ENCODE peak calls at places on chromosome 14, in ten cellular contexts. T, W, Z, V, E, O, N, Y, F and X are unnamed samples.

GRCh38 chr14:86505808-86506207 is 975.9 kb downstream of the FLRT2 start:
- DNase-seq in T (no peak), W (no peak), Z (no peak), V (no peak), E (no peak), O (no peak), N (no peak), Y (no peak), F (no peak), X (no peak)

GRCh38 chr14:104094709-104095425 is 9.4 kb downstream of the ASPG start:
- DNase-seq in T (peak; percentile 82), W (peak; percentile 38), Z (peak; percentile 82), V (peak; percentile 33), E (peak; percentile 42), O (peak; percentile 55), N (peak; percentile 84), Y (peak; percentile 67), F (peak; percentile 35), X (no peak)

GRCh38 chr14:105059035-105059916 is 6.0 kb downstream of the GPR132 start:
- DNase-seq in T (peak; percentile 81), W (peak; percentile 63), Z (no peak), V (peak; percentile 8), E (no peak), O (peak; percentile 35), N (peak; percentile 65), Y (no peak), F (no peak), X (no peak)

GRCh38 chr14:24398943-24399801 is at the start of gene NYNRIN:
- DNase-seq in T (peak; percentile 34), W (no peak), Z (peak; percentile 64), V (peak; percentile 17), E (peak; percentile 45), O (no peak), N (peak; percentile 29), Y (no peak), F (no peak), X (no peak)

GRCh38 chr14:103260629-103261124 is 73.4 kb upstream of the EIF5 start:
- DNase-seq in T (no peak), W (peak; percentile 58), Z (peak; percentile 69), V (no peak), E (no peak), O (peak; percentile 73), N (no peak), Y (no peak), F (no peak), X (peak; percentile 24)

GRCh38 chr14:32366995-32367394 is 37.9 kb downstream of the AKAP6 start:
- DNase-seq in T (no peak), W (no peak), Z (no peak), V (peak; percentile 15), E (peak; percentile 29), O (peak; percentile 60), N (no peak), Y (no peak), F (peak; percentile 30), X (no peak)

GRCh38 chr14:50233335-50234250 is 2.2 kb upstream of the SOS2 start:
- DNase-seq in T (peak; percentile 69), W (no peak), Z (no peak), V (no peak), E (peak; percentile 31), O (no peak), N (peak; percentile 36), Y (no peak), F (no peak), X (no peak)

GRCh38 chr14:75562048-75562447 is 16.4 kb upstream of the FLVCR2 start:
- DNase-seq in T (peak; percentile 90), W (no peak), Z (no peak), V (no peak), E (no peak), O (no peak), N (peak; percentile 78), Y (peak; percentile 48), F (no peak), X (no peak)

GRCh38 chr14:61113561-61113960 is 132.5 kb downstream of the SLC38A6 start:
- DNase-seq in T (no peak), W (no peak), Z (no peak), V (no peak), E (no peak), O (no peak), N (no peak), Y (no peak), F (no peak), X (no peak)

GRCh38 chr14:68576496-68577244 is 216.2 kb downstream of the ZFP36L1 start:
- DNase-seq in T (no peak), W (no peak), Z (no peak), V (no peak), E (no peak), O (peak; percentile 52), N (no peak), Y (no peak), F (no peak), X (peak; percentile 83)

GRCh38 chr14:93747102-93747501 is 41.2 kb downstream of the PRIMA1 start:
- DNase-seq in T (no peak), W (no peak), Z (no peak), V (no peak), E (no peak), O (no peak), N (no peak), Y (no peak), F (peak; percentile 56), X (no peak)

GRCh38 chr14:105067140-105067968 is 2.1 kb upstream of the GPR132 start:
- DNase-seq in T (peak; percentile 87), W (no peak), Z (no peak), V (no peak), E (no peak), O (no peak), N (peak; percentile 73), Y (peak; percentile 52), F (no peak), X (no peak)

GRCh38 chr14:44316647-44317432 is 190.2 kb downstream of the FSCB start:
- DNase-seq in T (peak; percentile 31), W (no peak), Z (peak; percentile 50), V (no peak), E (no peak), O (peak; percentile 93), N (peak; percentile 16), Y (no peak), F (no peak), X (peak; percentile 94)

GRCh38 chr14:83058068-83058467 is 1524.4 kb upstream of the SEL1L start:
- DNase-seq in T (no peak), W (no peak), Z (no peak), V (no peak), E (no peak), O (no peak), N (no peak), Y (no peak), F (no peak), X (no peak)

GRCh38 chr14:61462566-61463195 is 141.3 kb downstream of the PRKCH start:
- DNase-seq in T (no peak), W (no peak), Z (peak; percentile 50), V (no peak), E (no peak), O (peak; percentile 92), N (peak; percentile 14), Y (no peak), F (no peak), X (no peak)

GRCh38 chr14:104753528-104754212 is 723 bp downstream of the SIVA1 start:
- DNase-seq in T (peak; percentile 26), W (no peak), Z (peak; percentile 41), V (no peak), E (no peak), O (no peak), N (no peak), Y (no peak), F (no peak), X (no peak)

GRCh38 chr14:100557658-100558057 is 29.6 kb downstream of the BEGAIN start:
- DNase-seq in T (no peak), W (peak; percentile 66), Z (no peak), V (no peak), E (no peak), O (no peak), N (no peak), Y (no peak), F (no peak), X (no peak)

GRCh38 chr14:41548666-41549065 is 58.0 kb upstream of the LRFN5 start:
- DNase-seq in T (no peak), W (no peak), Z (no peak), V (no peak), E (no peak), O (peak; percentile 46), N (no peak), Y (no peak), F (no peak), X (no peak)

GRCh38 chr14:61571931-61572330 is 123.4 kb upstream of the HIF1A start:
- DNase-seq in T (no peak), W (no peak), Z (no peak), V (no peak), E (no peak), O (no peak), N (no peak), Y (no peak), F (no peak), X (no peak)

GRCh38 chr14:81473456-81474155 is 60.0 kb downstream of the SEL1L start:
- DNase-seq in T (no peak), W (no peak), Z (no peak), V (no peak), E (no peak), O (no peak), N (no peak), Y (no peak), F (no peak), X (no peak)

GRCh38 chr14:30211326-30211725 is 283.7 kb upstream of the PRKD1 start:
- DNase-seq in T (no peak), W (no peak), Z (no peak), V (no peak), E (no peak), O (peak; percentile 55), N (no peak), Y (no peak), F (no peak), X (no peak)

GRCh38 chr14:82621881-82622450 is 1088.3 kb upstream of the SEL1L start:
- DNase-seq in T (no peak), W (no peak), Z (no peak), V (no peak), E (no peak), O (no peak), N (no peak), Y (no peak), F (no peak), X (no peak)

GRCh38 chr14:23612802-23613201 is 23.4 kb upstream of the DHRS2 start:
- DNase-seq in T (no peak), W (no peak), Z (no peak), V (no peak), E (no peak), O (no peak), N (no peak), Y (no peak), F (no peak), X (no peak)

GRCh38 chr14:31921741-31922140 is 155.4 kb upstream of the ARHGAP5 start:
- DNase-seq in T (no peak), W (no peak), Z (no peak), V (no peak), E (no peak), O (no peak), N (no peak), Y (no peak), F (no peak), X (no peak)

GRCh38 chr14:77158175-77158908 is 16.8 kb upstream of the ZDHHC22 start:
- DNase-seq in T (no peak), W (peak; percentile 67), Z (no peak), V (peak; percentile 75), E (no peak), O (peak; percentile 71), N (no peak), Y (no peak), F (peak; percentile 81), X (no peak)

GRCh38 chr14:26548431-26548830 is 49.4 kb downstream of the NOVA1 start:
- DNase-seq in T (no peak), W (no peak), Z (no peak), V (no peak), E (no peak), O (peak; percentile 3), N (no peak), Y (no peak), F (no peak), X (no peak)